ENCODE peak calls at places on chromosomes 11 and 22, in ten cellular contexts. One of them, this sample, is unnamed.

GRCh38 chr11:2578006-2578933 is 121.5 kb downstream of the KCNQ1OT1 start:
- DNase-seq in NCI-H1694: no peak
- DNase-seq in left colon: peak; percentile 24
- DNase-seq in stimulated activated CD4-positive, alpha-beta T cell treated with anti-CD3 and anti-CD28 coated beads, Interleukin-15, amount 100 ng/mL, for 1 hour: no peak
- DNase-seq in RPMI8226: no peak
- DNase-seq in HFFc6: no peak
- DNase-seq in RPMI7951: no peak
- DNase-seq in NCI-H187 treated with DMSO at 0.1 percent for 48 hours: no peak
- DNase-seq in germinal center: no peak
- DNase-seq in left ventricle myocardium inferior: peak; percentile 26
- DNase-seq in this sample: no peak

GRCh38 chr11:85867751-85868150 is 12.6 kb downstream of the CCDC83 start:
- DNase-seq in NCI-H1694: no peak
- DNase-seq in left colon: no peak
- DNase-seq in stimulated activated CD4-positive, alpha-beta T cell treated with anti-CD3 and anti-CD28 coated beads, Interleukin-15, amount 100 ng/mL, for 1 hour: no peak
- DNase-seq in RPMI8226: no peak
- DNase-seq in HFFc6: peak; percentile 60
- DNase-seq in RPMI7951: peak; percentile 34
- DNase-seq in NCI-H187 treated with DMSO at 0.1 percent for 48 hours: no peak
- DNase-seq in germinal center: no peak
- DNase-seq in left ventricle myocardium inferior: no peak
- DNase-seq in this sample: no peak

GRCh38 chr11:120577624-120578363 is 66.2 kb downstream of the GRIK4 start:
- DNase-seq in NCI-H1694: no peak
- DNase-seq in left colon: no peak
- DNase-seq in stimulated activated CD4-positive, alpha-beta T cell treated with anti-CD3 and anti-CD28 coated beads, Interleukin-15, amount 100 ng/mL, for 1 hour: no peak
- DNase-seq in RPMI8226: no peak
- DNase-seq in HFFc6: no peak
- DNase-seq in RPMI7951: no peak
- DNase-seq in NCI-H187 treated with DMSO at 0.1 percent for 48 hours: no peak
- DNase-seq in germinal center: no peak
- DNase-seq in left ventricle myocardium inferior: no peak
- DNase-seq in this sample: no peak

GRCh38 chr11:116226731-116227130 is 546.1 kb downstream of the BUD13 start:
- DNase-seq in NCI-H1694: no peak
- DNase-seq in left colon: no peak
- DNase-seq in stimulated activated CD4-positive, alpha-beta T cell treated with anti-CD3 and anti-CD28 coated beads, Interleukin-15, amount 100 ng/mL, for 1 hour: no peak
- DNase-seq in RPMI8226: no peak
- DNase-seq in HFFc6: no peak
- DNase-seq in RPMI7951: no peak
- DNase-seq in NCI-H187 treated with DMSO at 0.1 percent for 48 hours: no peak
- DNase-seq in germinal center: no peak
- DNase-seq in left ventricle myocardium inferior: no peak
- DNase-seq in this sample: no peak

GRCh38 chr11:18705651-18706281 is 7.2 kb downstream of the TMEM86A start:
- DNase-seq in NCI-H1694: no peak
- DNase-seq in left colon: peak; percentile 56
- DNase-seq in stimulated activated CD4-positive, alpha-beta T cell treated with anti-CD3 and anti-CD28 coated beads, Interleukin-15, amount 100 ng/mL, for 1 hour: no peak
- DNase-seq in RPMI8226: no peak
- DNase-seq in HFFc6: no peak
- DNase-seq in RPMI7951: no peak
- DNase-seq in NCI-H187 treated with DMSO at 0.1 percent for 48 hours: no peak
- DNase-seq in germinal center: peak; percentile 38
- DNase-seq in left ventricle myocardium inferior: peak; percentile 36
- DNase-seq in this sample: no peak

GRCh38 chr11:116984186-116984585 is 114.0 kb downstream of the SIK3 start:
- DNase-seq in NCI-H1694: no peak
- DNase-seq in left colon: no peak
- DNase-seq in stimulated activated CD4-positive, alpha-beta T cell treated with anti-CD3 and anti-CD28 coated beads, Interleukin-15, amount 100 ng/mL, for 1 hour: no peak
- DNase-seq in RPMI8226: no peak
- DNase-seq in HFFc6: no peak
- DNase-seq in RPMI7951: peak; percentile 34
- DNase-seq in NCI-H187 treated with DMSO at 0.1 percent for 48 hours: no peak
- DNase-seq in germinal center: no peak
- DNase-seq in left ventricle myocardium inferior: no peak
- DNase-seq in this sample: no peak

GRCh38 chr22:33110562-33111163 is 52.5 kb upstream of the SYN3 start:
- DNase-seq in NCI-H1694: peak; percentile 76
- DNase-seq in left colon: no peak
- DNase-seq in stimulated activated CD4-positive, alpha-beta T cell treated with anti-CD3 and anti-CD28 coated beads, Interleukin-15, amount 100 ng/mL, for 1 hour: no peak
- DNase-seq in RPMI8226: no peak
- DNase-seq in HFFc6: no peak
- DNase-seq in RPMI7951: no peak
- DNase-seq in NCI-H187 treated with DMSO at 0.1 percent for 48 hours: no peak
- DNase-seq in germinal center: no peak
- DNase-seq in left ventricle myocardium inferior: no peak
- DNase-seq in this sample: no peak

GRCh38 chr22:50445880-50446707 is 28.7 kb downstream of the SBF1 start:
- DNase-seq in NCI-H1694: no peak
- DNase-seq in left colon: no peak
- DNase-seq in stimulated activated CD4-positive, alpha-beta T cell treated with anti-CD3 and anti-CD28 coated beads, Interleukin-15, amount 100 ng/mL, for 1 hour: no peak
- DNase-seq in RPMI8226: no peak
- DNase-seq in HFFc6: no peak
- DNase-seq in RPMI7951: no peak
- DNase-seq in NCI-H187 treated with DMSO at 0.1 percent for 48 hours: no peak
- DNase-seq in germinal center: no peak
- DNase-seq in left ventricle myocardium inferior: no peak
- DNase-seq in this sample: no peak

GRCh38 chr11:65571940-65572339 is 398 bp upstream of the FAM89B start:
- DNase-seq in NCI-H1694: no peak
- DNase-seq in left colon: peak; percentile 53
- DNase-seq in stimulated activated CD4-positive, alpha-beta T cell treated with anti-CD3 and anti-CD28 coated beads, Interleukin-15, amount 100 ng/mL, for 1 hour: no peak
- DNase-seq in RPMI8226: peak; percentile 74
- DNase-seq in HFFc6: peak; percentile 46
- DNase-seq in RPMI7951: peak; percentile 57
- DNase-seq in NCI-H187 treated with DMSO at 0.1 percent for 48 hours: no peak
- DNase-seq in germinal center: no peak
- DNase-seq in left ventricle myocardium inferior: no peak
- DNase-seq in this sample: no peak

GRCh38 chr11:27347949-27348879 is 14.8 kb downstream of the CCDC34 start:
- DNase-seq in NCI-H1694: no peak
- DNase-seq in left colon: no peak
- DNase-seq in stimulated activated CD4-positive, alpha-beta T cell treated with anti-CD3 and anti-CD28 coated beads, Interleukin-15, amount 100 ng/mL, for 1 hour: no peak
- DNase-seq in RPMI8226: no peak
- DNase-seq in HFFc6: no peak
- DNase-seq in RPMI7951: no peak
- DNase-seq in NCI-H187 treated with DMSO at 0.1 percent for 48 hours: peak; percentile 25
- DNase-seq in germinal center: no peak
- DNase-seq in left ventricle myocardium inferior: no peak
- DNase-seq in this sample: no peak

GRCh38 chr11:44454686-44455085 is 110.8 kb upstream of the CD82 start:
- DNase-seq in NCI-H1694: no peak
- DNase-seq in left colon: no peak
- DNase-seq in stimulated activated CD4-positive, alpha-beta T cell treated with anti-CD3 and anti-CD28 coated beads, Interleukin-15, amount 100 ng/mL, for 1 hour: no peak
- DNase-seq in RPMI8226: no peak
- DNase-seq in HFFc6: no peak
- DNase-seq in RPMI7951: no peak
- DNase-seq in NCI-H187 treated with DMSO at 0.1 percent for 48 hours: no peak
- DNase-seq in germinal center: no peak
- DNase-seq in left ventricle myocardium inferior: no peak
- DNase-seq in this sample: no peak

GRCh38 chr11:425301-425700 is 10.5 kb upstream of the SIGIRR start:
- DNase-seq in NCI-H1694: no peak
- DNase-seq in left colon: no peak
- DNase-seq in stimulated activated CD4-positive, alpha-beta T cell treated with anti-CD3 and anti-CD28 coated beads, Interleukin-15, amount 100 ng/mL, for 1 hour: no peak
- DNase-seq in RPMI8226: no peak
- DNase-seq in HFFc6: no peak
- DNase-seq in RPMI7951: no peak
- DNase-seq in NCI-H187 treated with DMSO at 0.1 percent for 48 hours: no peak
- DNase-seq in germinal center: no peak
- DNase-seq in left ventricle myocardium inferior: no peak
- DNase-seq in this sample: no peak

GRCh38 chr22:31449521-31449920 is 40.1 kb downstream of the EIF4ENIF1 start:
- DNase-seq in NCI-H1694: no peak
- DNase-seq in left colon: no peak
- DNase-seq in stimulated activated CD4-positive, alpha-beta T cell treated with anti-CD3 and anti-CD28 coated beads, Interleukin-15, amount 100 ng/mL, for 1 hour: no peak
- DNase-seq in RPMI8226: no peak
- DNase-seq in HFFc6: no peak
- DNase-seq in RPMI7951: no peak
- DNase-seq in NCI-H187 treated with DMSO at 0.1 percent for 48 hours: no peak
- DNase-seq in germinal center: no peak
- DNase-seq in left ventricle myocardium inferior: no peak
- DNase-seq in this sample: no peak

GRCh38 chr11:2190670-2191471 is 19.3 kb upstream of the TH start:
- DNase-seq in NCI-H1694: no peak
- DNase-seq in left colon: no peak
- DNase-seq in stimulated activated CD4-positive, alpha-beta T cell treated with anti-CD3 and anti-CD28 coated beads, Interleukin-15, amount 100 ng/mL, for 1 hour: no peak
- DNase-seq in RPMI8226: no peak
- DNase-seq in HFFc6: no peak
- DNase-seq in RPMI7951: no peak
- DNase-seq in NCI-H187 treated with DMSO at 0.1 percent for 48 hours: no peak
- DNase-seq in germinal center: no peak
- DNase-seq in left ventricle myocardium inferior: no peak
- DNase-seq in this sample: no peak

GRCh38 chr22:38403806-38404205 is 51.2 kb downstream of the KCNJ4 start:
- DNase-seq in NCI-H1694: no peak
- DNase-seq in left colon: no peak
- DNase-seq in stimulated activated CD4-positive, alpha-beta T cell treated with anti-CD3 and anti-CD28 coated beads, Interleukin-15, amount 100 ng/mL, for 1 hour: no peak
- DNase-seq in RPMI8226: no peak
- DNase-seq in HFFc6: no peak
- DNase-seq in RPMI7951: no peak
- DNase-seq in NCI-H187 treated with DMSO at 0.1 percent for 48 hours: no peak
- DNase-seq in germinal center: no peak
- DNase-seq in left ventricle myocardium inferior: no peak
- DNase-seq in this sample: no peak

GRCh38 chr11:74636633-74637184 is 44.3 kb downstream of the POLD3 start:
- DNase-seq in NCI-H1694: no peak
- DNase-seq in left colon: no peak
- DNase-seq in stimulated activated CD4-positive, alpha-beta T cell treated with anti-CD3 and anti-CD28 coated beads, Interleukin-15, amount 100 ng/mL, for 1 hour: no peak
- DNase-seq in RPMI8226: no peak
- DNase-seq in HFFc6: peak; percentile 82
- DNase-seq in RPMI7951: peak; percentile 84
- DNase-seq in NCI-H187 treated with DMSO at 0.1 percent for 48 hours: no peak
- DNase-seq in germinal center: no peak
- DNase-seq in left ventricle myocardium inferior: no peak
- DNase-seq in this sample: no peak

GRCh38 chr11:931385-931784 is 5.7 kb downstream of the AP2A2 start:
- DNase-seq in NCI-H1694: no peak
- DNase-seq in left colon: no peak
- DNase-seq in stimulated activated CD4-positive, alpha-beta T cell treated with anti-CD3 and anti-CD28 coated beads, Interleukin-15, amount 100 ng/mL, for 1 hour: no peak
- DNase-seq in RPMI8226: no peak
- DNase-seq in HFFc6: no peak
- DNase-seq in RPMI7951: no peak
- DNase-seq in NCI-H187 treated with DMSO at 0.1 percent for 48 hours: no peak
- DNase-seq in germinal center: no peak
- DNase-seq in left ventricle myocardium inferior: no peak
- DNase-seq in this sample: no peak

GRCh38 chr22:49363526-49364230 is 464.0 kb downstream of the BRD1 start:
- DNase-seq in NCI-H1694: no peak
- DNase-seq in left colon: no peak
- DNase-seq in stimulated activated CD4-positive, alpha-beta T cell treated with anti-CD3 and anti-CD28 coated beads, Interleukin-15, amount 100 ng/mL, for 1 hour: no peak
- DNase-seq in RPMI8226: no peak
- DNase-seq in HFFc6: no peak
- DNase-seq in RPMI7951: no peak
- DNase-seq in NCI-H187 treated with DMSO at 0.1 percent for 48 hours: no peak
- DNase-seq in germinal center: no peak
- DNase-seq in left ventricle myocardium inferior: no peak
- DNase-seq in this sample: no peak

GRCh38 chr11:66768818-66769217 is 39.8 kb upstream of the SPTBN2 start:
- DNase-seq in NCI-H1694: no peak
- DNase-seq in left colon: no peak
- DNase-seq in stimulated activated CD4-positive, alpha-beta T cell treated with anti-CD3 and anti-CD28 coated beads, Interleukin-15, amount 100 ng/mL, for 1 hour: no peak
- DNase-seq in RPMI8226: no peak
- DNase-seq in HFFc6: no peak
- DNase-seq in RPMI7951: no peak
- DNase-seq in NCI-H187 treated with DMSO at 0.1 percent for 48 hours: no peak
- DNase-seq in germinal center: no peak
- DNase-seq in left ventricle myocardium inferior: no peak
- DNase-seq in this sample: no peak

GRCh38 chr11:119218141-119218878 is 12.2 kb downstream of the CBL start:
- DNase-seq in NCI-H1694: no peak
- DNase-seq in left colon: no peak
- DNase-seq in stimulated activated CD4-positive, alpha-beta T cell treated with anti-CD3 and anti-CD28 coated beads, Interleukin-15, amount 100 ng/mL, for 1 hour: no peak
- DNase-seq in RPMI8226: no peak
- DNase-seq in HFFc6: peak; percentile 98
- DNase-seq in RPMI7951: peak; percentile 92
- DNase-seq in NCI-H187 treated with DMSO at 0.1 percent for 48 hours: no peak
- DNase-seq in germinal center: no peak
- DNase-seq in left ventricle myocardium inferior: no peak
- DNase-seq in this sample: no peak

GRCh38 chr11:130188047-130188446 is 28.5 kb downstream of the ST14 start:
- DNase-seq in NCI-H1694: no peak
- DNase-seq in left colon: no peak
- DNase-seq in stimulated activated CD4-positive, alpha-beta T cell treated with anti-CD3 and anti-CD28 coated beads, Interleukin-15, amount 100 ng/mL, for 1 hour: no peak
- DNase-seq in RPMI8226: no peak
- DNase-seq in HFFc6: no peak
- DNase-seq in RPMI7951: no peak
- DNase-seq in NCI-H187 treated with DMSO at 0.1 percent for 48 hours: no peak
- DNase-seq in germinal center: no peak
- DNase-seq in left ventricle myocardium inferior: no peak
- DNase-seq in this sample: no peak

GRCh38 chr11:42311504-42311903 is 852.1 kb upstream of the LRRC4C start:
- DNase-seq in NCI-H1694: no peak
- DNase-seq in left colon: no peak
- DNase-seq in stimulated activated CD4-positive, alpha-beta T cell treated with anti-CD3 and anti-CD28 coated beads, Interleukin-15, amount 100 ng/mL, for 1 hour: no peak
- DNase-seq in RPMI8226: peak; percentile 56
- DNase-seq in HFFc6: no peak
- DNase-seq in RPMI7951: no peak
- DNase-seq in NCI-H187 treated with DMSO at 0.1 percent for 48 hours: no peak
- DNase-seq in germinal center: no peak
- DNase-seq in left ventricle myocardium inferior: no peak
- DNase-seq in this sample: no peak

GRCh38 chr11:78256962-78257361 is 68.2 kb downstream of the USP35 start:
- DNase-seq in NCI-H1694: no peak
- DNase-seq in left colon: peak; percentile 68
- DNase-seq in stimulated activated CD4-positive, alpha-beta T cell treated with anti-CD3 and anti-CD28 coated beads, Interleukin-15, amount 100 ng/mL, for 1 hour: no peak
- DNase-seq in RPMI8226: no peak
- DNase-seq in HFFc6: peak; percentile 62
- DNase-seq in RPMI7951: peak; percentile 53
- DNase-seq in NCI-H187 treated with DMSO at 0.1 percent for 48 hours: no peak
- DNase-seq in germinal center: no peak
- DNase-seq in left ventricle myocardium inferior: peak; percentile 83
- DNase-seq in this sample: no peak

GRCh38 chr11:100562102-100562501 is 125.0 kb upstream of the ARHGAP42 start:
- DNase-seq in NCI-H1694: no peak
- DNase-seq in left colon: no peak
- DNase-seq in stimulated activated CD4-positive, alpha-beta T cell treated with anti-CD3 and anti-CD28 coated beads, Interleukin-15, amount 100 ng/mL, for 1 hour: no peak
- DNase-seq in RPMI8226: no peak
- DNase-seq in HFFc6: peak; percentile 78
- DNase-seq in RPMI7951: peak; percentile 83
- DNase-seq in NCI-H187 treated with DMSO at 0.1 percent for 48 hours: no peak
- DNase-seq in germinal center: no peak
- DNase-seq in left ventricle myocardium inferior: no peak
- DNase-seq in this sample: no peak

GRCh38 chr11:118912742-118913410 is 12.8 kb downstream of the BCL9L start:
- DNase-seq in NCI-H1694: no peak
- DNase-seq in left colon: no peak
- DNase-seq in stimulated activated CD4-positive, alpha-beta T cell treated with anti-CD3 and anti-CD28 coated beads, Interleukin-15, amount 100 ng/mL, for 1 hour: no peak
- DNase-seq in RPMI8226: no peak
- DNase-seq in HFFc6: no peak
- DNase-seq in RPMI7951: peak; percentile 48
- DNase-seq in NCI-H187 treated with DMSO at 0.1 percent for 48 hours: no peak
- DNase-seq in germinal center: no peak
- DNase-seq in left ventricle myocardium inferior: no peak
- DNase-seq in this sample: no peak

GRCh38 chr11:99739464-99740089 is 718.8 kb downstream of the CNTN5 start:
- DNase-seq in NCI-H1694: peak; percentile 16
- DNase-seq in left colon: no peak
- DNase-seq in stimulated activated CD4-positive, alpha-beta T cell treated with anti-CD3 and anti-CD28 coated beads, Interleukin-15, amount 100 ng/mL, for 1 hour: no peak
- DNase-seq in RPMI8226: peak; percentile 37
- DNase-seq in HFFc6: no peak
- DNase-seq in RPMI7951: peak; percentile 10
- DNase-seq in NCI-H187 treated with DMSO at 0.1 percent for 48 hours: no peak
- DNase-seq in germinal center: no peak
- DNase-seq in left ventricle myocardium inferior: no peak
- DNase-seq in this sample: no peak

GRCh38 chr11:23359297-23359696 is 499.0 kb upstream of the CCDC179 start:
- DNase-seq in NCI-H1694: no peak
- DNase-seq in left colon: peak; percentile 6
- DNase-seq in stimulated activated CD4-positive, alpha-beta T cell treated with anti-CD3 and anti-CD28 coated beads, Interleukin-15, amount 100 ng/mL, for 1 hour: no peak
- DNase-seq in RPMI8226: no peak
- DNase-seq in HFFc6: peak; percentile 66
- DNase-seq in RPMI7951: peak; percentile 69
- DNase-seq in NCI-H187 treated with DMSO at 0.1 percent for 48 hours: no peak
- DNase-seq in germinal center: no peak
- DNase-seq in left ventricle myocardium inferior: no peak
- DNase-seq in this sample: no peak

GRCh38 chr11:70402685-70403084 is 4.4 kb downstream of the CTTN start:
- DNase-seq in NCI-H1694: no peak
- DNase-seq in left colon: no peak
- DNase-seq in stimulated activated CD4-positive, alpha-beta T cell treated with anti-CD3 and anti-CD28 coated beads, Interleukin-15, amount 100 ng/mL, for 1 hour: no peak
- DNase-seq in RPMI8226: peak; percentile 26
- DNase-seq in HFFc6: no peak
- DNase-seq in RPMI7951: no peak
- DNase-seq in NCI-H187 treated with DMSO at 0.1 percent for 48 hours: no peak
- DNase-seq in germinal center: no peak
- DNase-seq in left ventricle myocardium inferior: no peak
- DNase-seq in this sample: no peak

This sample was measured in B cell.